ENCODE peak calls at places on chromosome 18, in six cellular contexts. W is NCI-H774; O is substantia nigra; L is iPS-NIHi11; G is HT1080; P is stimulated activated CD4-positive, alpha-beta T cell treated with anti-CD3 and anti-CD28 coated beads, Interleukin-15, amount 100 ng/mL, for 24 hours. U is an unnamed sample.

GRCh38 chr18:50155406-50155805 is 39.5 kb downstream of the MYO5B start:
- DNase-seq in W (no peak), O (no peak), L (no peak), G (no peak), P (no peak), U (no peak)

GRCh38 chr18:41465386-41465785 is 489.6 kb upstream of the PIK3C3 start:
- DNase-seq in W (no peak), O (no peak), L (no peak), G (no peak), P (no peak), U (no peak)

GRCh38 chr18:45384137-45384998 is 230.9 kb upstream of the SLC14A2 start:
- DNase-seq in W (peak; percentile 40), O (no peak), L (peak; percentile 80), G (peak; percentile 56), P (peak; percentile 63), U (peak; percentile 71)

GRCh38 chr18:54888933-54889332 is 60.7 kb downstream of the RAB27B start:
- DNase-seq in W (no peak), O (no peak), L (no peak), G (peak; percentile 3), P (no peak), U (no peak)

GRCh38 chr18:9707381-9708056 is 582 bp upstream of the RAB31 start:
- DNase-seq in W (no peak), O (no peak), L (no peak), G (no peak), P (no peak), U (no peak)

GRCh38 chr18:28189400-28190239 is 12.7 kb upstream of the CDH2 start:
- DNase-seq in W (no peak), O (no peak), L (peak; percentile 45), G (peak; percentile 54), P (peak; percentile 28), U (peak; percentile 65)

GRCh38 chr18:78741381-78742340 is 238.0 kb upstream of the SALL3 start:
- DNase-seq in W (no peak), O (no peak), L (no peak), G (no peak), P (no peak), U (no peak)

GRCh38 chr18:76458522-76459311 is 36.3 kb downstream of the ZNF516 start:
- DNase-seq in W (no peak), O (no peak), L (no peak), G (no peak), P (no peak), U (no peak)

GRCh38 chr18:48095726-48096125 is 165.3 kb upstream of the SMAD2 start:
- DNase-seq in W (no peak), O (no peak), L (no peak), G (no peak), P (no peak), U (no peak)

GRCh38 chr18:9102391-9103216 is at the start of gene NDUFV2:
- DNase-seq in W (peak; percentile 95), O (peak; percentile 95), L (peak; percentile 99), G (peak; percentile 85), P (peak; percentile 99), U (peak; percentile 95)

U was measured in head of caudate nucleus.